ENCODE peak calls at places on chromosome 7, in five cellular contexts. U is tibial nerve, W is prostate gland, I is heart left ventricle, B is IMR-90. V is an unnamed sample.
A peak's percentile ranks its signal among the peaks of the same experiment; 100 is the strongest.

GRCh38 chr7:140242057-140243031 is 65.6 kb upstream of the KDM7A start:
- DNase-seq in U (no peak), W (no peak), I (peak; percentile 39), B (no peak), V (no peak)

GRCh38 chr7:114083714-114084113 is 164.9 kb upstream of the PPP1R3A start:
- DNase-seq in U (no peak), W (no peak), I (no peak), B (no peak), V (no peak)

GRCh38 chr7:124251616-124252015 is 218.7 kb upstream of the TMEM229A start:
- DNase-seq in U (no peak), W (no peak), I (no peak), B (peak; percentile 46), V (no peak)

GRCh38 chr7:34823650-34824258 is 165.7 kb downstream of the NPSR1 start:
- DNase-seq in U (peak; percentile 48), W (peak; percentile 36), I (peak; percentile 36), B (peak; percentile 46), V (peak; percentile 63)

GRCh38 chr7:155918720-155919399 is 106.6 kb upstream of the SHH start:
- DNase-seq in U (no peak), W (no peak), I (no peak), B (peak; percentile 95), V (peak; percentile 73)

GRCh38 chr7:129730159-129730558 is 118.6 kb downstream of the NRF1 start:
- DNase-seq in U (no peak), W (no peak), I (no peak), B (no peak), V (no peak)

GRCh38 chr7:42107484-42107883 is 129.5 kb downstream of the GLI3 start:
- DNase-seq in U (no peak), W (no peak), I (peak; percentile 28), B (no peak), V (no peak)

GRCh38 chr7:5652118-5652517 is 129.3 kb downstream of the RNF216 start:
- DNase-seq in U (no peak), W (no peak), I (no peak), B (no peak), V (no peak)

GRCh38 chr7:37449621-37450020 is 957 bp upstream of the ELMO1 start:
- DNase-seq in U (no peak), W (no peak), I (no peak), B (no peak), V (no peak)

GRCh38 chr7:82204694-82205093 is 238.9 kb downstream of the CACNA2D1 start:
- DNase-seq in U (peak; percentile 30), W (no peak), I (peak; percentile 73), B (peak; percentile 92), V (peak; percentile 80)

GRCh38 chr7:132028144-132028920 is 471.9 kb upstream of the PODXL start:
- DNase-seq in U (no peak), W (no peak), I (no peak), B (no peak), V (no peak)

GRCh38 chr7:129913428-129913827 is 39.3 kb downstream of the UBE2H start:
- DNase-seq in U (no peak), W (no peak), I (no peak), B (no peak), V (no peak)

GRCh38 chr7:50304911-50305621 is 550 bp downstream of the IKZF1 start:
- DNase-seq in U (no peak), W (no peak), I (no peak), B (no peak), V (no peak)

GRCh38 chr7:47510192-47510591 is 71.7 kb downstream of the TNS3 start:
- DNase-seq in U (no peak), W (no peak), I (no peak), B (no peak), V (no peak)

GRCh38 chr7:70006411-70006920 is 408.2 kb downstream of the AUTS2 start:
- DNase-seq in U (no peak), W (no peak), I (no peak), B (no peak), V (no peak)

GRCh38 chr7:122544463-122544862 is 154.5 kb downstream of the RNF133 start:
- DNase-seq in U (peak; percentile 8), W (no peak), I (peak; percentile 17), B (no peak), V (peak; percentile 22)

GRCh38 chr7:37287093-37287492 is 161.6 kb downstream of the ELMO1 start:
- DNase-seq in U (no peak), W (no peak), I (no peak), B (no peak), V (no peak)

GRCh38 chr7:12573885-12574284 is 3.4 kb downstream of the SCIN start:
- DNase-seq in U (no peak), W (no peak), I (no peak), B (no peak), V (no peak)

GRCh38 chr7:40470111-40470736 is 335.4 kb downstream of the SUGCT start:
- DNase-seq in U (no peak), W (no peak), I (no peak), B (peak; percentile 65), V (no peak)

GRCh38 chr7:88226886-88227516 is 7.2 kb upstream of the SRI start:
- DNase-seq in U (no peak), W (no peak), I (no peak), B (peak; percentile 80), V (no peak)

GRCh38 chr7:44534501-44534900 is 6.6 kb downstream of the NPC1L1 start:
- DNase-seq in U (no peak), W (no peak), I (no peak), B (no peak), V (peak; percentile 45)

GRCh38 chr7:23106801-23107713 is 1.5 kb downstream of the KLHL7 start:
- DNase-seq in U (no peak), W (no peak), I (no peak), B (peak; percentile 14), V (no peak)

GRCh38 chr7:105014725-105015630 is 973 bp downstream of the KMT2E start:
- DNase-seq in U (peak; percentile 71), W (peak; percentile 60), I (peak; percentile 65), B (peak; percentile 34), V (peak; percentile 40)

GRCh38 chr7:102239206-102239820 is 47.4 kb upstream of the SH2B2 start:
- DNase-seq in U (no peak), W (no peak), I (no peak), B (no peak), V (no peak)

GRCh38 chr7:159191236-159191635 is 46.6 kb upstream of the VIPR2 start:
- DNase-seq in U (no peak), W (no peak), I (no peak), B (no peak), V (no peak)

GRCh38 chr7:50660040-50660829 is 95.0 kb upstream of the DDC start:
- DNase-seq in U (no peak), W (no peak), I (no peak), B (no peak), V (peak; percentile 24)

GRCh38 chr7:50793115-50793946 is 10.6 kb upstream of the GRB10 start:
- DNase-seq in U (peak; percentile 33), W (peak; percentile 65), I (peak; percentile 85), B (peak; percentile 36), V (peak; percentile 68)

GRCh38 chr7:43942997-43943701 is 16.9 kb downstream of the UBE2D4 start:
- DNase-seq in U (no peak), W (no peak), I (no peak), B (no peak), V (no peak)

GRCh38 chr7:1431644-1432380 is 27.5 kb downstream of the MICALL2 start:
- DNase-seq in U (no peak), W (no peak), I (no peak), B (no peak), V (no peak)

GRCh38 chr7:1434891-1435670 is 24.2 kb downstream of the MICALL2 start:
- DNase-seq in U (no peak), W (no peak), I (no peak), B (no peak), V (no peak)

GRCh38 chr7:1432411-1433082 is 26.7 kb downstream of the MICALL2 start:
- DNase-seq in U (peak; percentile 81), W (peak; percentile 46), I (peak; percentile 72), B (peak; percentile 27), V (peak; percentile 68)

GRCh38 chr7:1434165-1434718 is 25.0 kb downstream of the MICALL2 start:
- DNase-seq in U (no peak), W (no peak), I (no peak), B (no peak), V (no peak)

DNA sequence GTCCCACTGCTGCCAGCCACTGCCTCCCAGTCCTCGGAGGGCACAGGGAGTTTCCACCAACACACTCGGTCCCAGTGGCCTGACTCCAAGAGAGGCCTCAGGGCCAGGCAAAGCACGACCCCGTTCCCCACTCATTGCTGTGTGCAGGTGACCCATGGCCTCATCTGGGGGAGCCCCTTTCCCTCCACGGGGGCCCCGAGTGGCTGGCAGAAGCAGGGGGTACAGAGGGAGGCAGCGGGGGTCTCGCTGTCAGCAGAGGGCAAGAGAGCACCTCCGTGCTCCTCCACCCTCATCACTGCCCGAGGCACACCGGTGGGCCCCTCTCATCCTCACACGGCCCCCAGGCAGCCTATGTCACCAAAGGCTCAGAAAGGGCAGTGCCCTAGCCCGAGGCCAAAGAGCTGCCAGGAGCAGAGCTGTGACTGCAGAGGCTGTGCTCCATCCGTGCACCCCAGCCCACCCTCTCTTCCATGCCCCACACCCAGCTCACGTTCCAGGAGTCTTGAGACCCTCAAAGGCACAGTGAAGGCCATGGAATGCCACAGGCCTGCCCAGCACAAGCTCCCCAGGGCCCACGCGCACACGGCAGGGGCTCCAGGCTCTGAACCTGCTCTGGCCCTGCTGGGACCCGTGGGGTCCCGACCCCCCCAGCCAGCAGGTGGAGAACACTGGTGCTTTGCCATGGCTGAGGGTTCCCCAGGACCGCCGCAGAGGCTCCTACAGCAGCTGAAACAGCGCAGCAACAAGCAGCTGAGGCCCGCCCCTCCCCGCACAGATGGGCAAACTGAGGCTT is 25.9 kb downstream of the MICALL2 start:
- DNase-seq in U (no peak), W (no peak), I (no peak), B (no peak), V (no peak)
- H3K27me3 ChIP-seq in U (no peaks in the 10 kb centered on the region), W (no peaks in the 10 kb centered on the region), I (peaks cover 25% of the 10 kb centered on the region), B (no peaks in the 10 kb centered on the region), V (no peaks in the 10 kb centered on the region)

GRCh38 chr7:150788474-150789269 is 11.5 kb downstream of the TMEM176B start:
- DNase-seq in U (peak; percentile 75), W (no peak), I (peak; percentile 70), B (peak; percentile 44), V (peak; percentile 52)

GRCh38 chr7:150784120-150784736 is 15.9 kb downstream of the TMEM176B start:
- DNase-seq in U (no peak), W (no peak), I (no peak), B (no peak), V (no peak)

GRCh38 chr7:150781961-150782360 is 18.2 kb downstream of the TMEM176B start:
- DNase-seq in U (no peak), W (no peak), I (no peak), B (no peak), V (no peak)

GRCh38 chr7:150787321-150788281 is 12.6 kb downstream of the TMEM176B start:
- DNase-seq in U (peak; percentile 28), W (no peak), I (peak; percentile 45), B (no peak), V (peak; percentile 42)

GRCh38 chr7:150784954-150785353 is 15.2 kb downstream of the TMEM176B start:
- DNase-seq in U (no peak), W (no peak), I (peak; percentile 36), B (no peak), V (no peak)
- TF ChIP-seq POLR2A in U (no peak), W (no peak), I (no peak), B (no peak), V (no peak)

GRCh38 chr7:25862993-25863726 is 288.8 kb upstream of the NFE2L3 start:
- DNase-seq in U (no peak), W (no peak), I (no peak), B (no peak), V (no peak)
- H3K27me3 ChIP-seq in U (peaks cover 6% of the 10 kb centered on the region), W (peaks cover 47% of the 10 kb centered on the region), I (peaks cover 100% of the 10 kb centered on the region), B (peaks cover 10% of the 10 kb centered on the region), V (peaks cover 100% of the 10 kb centered on the region)

GRCh38 chr7:76318488-76319353 is 16.2 kb downstream of the HSPB1 start:
- DNase-seq in U (peak; percentile 86), W (peak; percentile 48), I (peak; percentile 62), B (peak; percentile 89), V (peak; percentile 85)
- TF ChIP-seq POLR2A in U (no peak), W (peak; percentile 9), I (no peak), B (no peak), V (peak; percentile 87)

V was measured in adrenal gland.